ENCODE peak calls at places on chromosomes 2 and 18, in five cellular contexts. L is small intestine; Y is CD8-positive, alpha-beta T cell; N is GM03348; T is nephron progenitor cell. V is an unnamed sample.

GRCh38 chr2:134173338-134174016 is 80.4 kb upstream of the MGAT5 start:
- DNase-seq in L (peak; percentile 86), Y (no peak), N (no peak), T (no peak), V (peak; percentile 77)

GRCh38 chr2:236744316-236745105 is 174.9 kb downstream of the ACKR3 start:
- DNase-seq in L (no peak), Y (no peak), N (peak; percentile 87), T (no peak), V (no peak)

GRCh38 chr18:37487400-37487831 is 78.2 kb downstream of the CELF4 start:
- DNase-seq in L (no peak), Y (no peak), N (no peak), T (peak; percentile 30), V (no peak)

GRCh38 chr2:151407281-151407680 is 2.4 kb upstream of the RIF1 start:
- DNase-seq in L (no peak), Y (no peak), N (no peak), T (no peak), V (no peak)

GRCh38 chr2:119416299-119416923 is 15.2 kb upstream of the TMEM37 start:
- DNase-seq in L (no peak), Y (no peak), N (no peak), T (no peak), V (no peak)

GRCh38 chr2:113831156-113831555 is 58.7 kb upstream of the ACTR3 start:
- DNase-seq in L (no peak), Y (no peak), N (no peak), T (no peak), V (no peak)

GRCh38 chr18:24072743-24073142 is 58.2 kb downstream of the TTC39C start:
- DNase-seq in L (no peak), Y (no peak), N (no peak), T (no peak), V (no peak)

GRCh38 chr2:84495539-84496146 is 20.7 kb upstream of the DNAH6 start:
- DNase-seq in L (peak; percentile 75), Y (peak; percentile 22), N (peak; percentile 64), T (peak; percentile 12), V (no peak)

GRCh38 chr2:206154197-206154596 is 5.0 kb downstream of the NDUFS1 start:
- DNase-seq in L (peak; percentile 9), Y (no peak), N (no peak), T (no peak), V (no peak)

GRCh38 chr2:215930505-215931233 is 82.7 kb downstream of the MREG start:
- DNase-seq in L (no peak), Y (no peak), N (peak; percentile 51), T (no peak), V (no peak)

GRCh38 chr18:76442413-76443171 is 52.5 kb downstream of the ZNF516 start:
- DNase-seq in L (no peak), Y (no peak), N (no peak), T (no peak), V (no peak)

GRCh38 chr2:60961457-60961856 is 56.1 kb upstream of the PEX13 start:
- DNase-seq in L (no peak), Y (no peak), N (peak; percentile 70), T (no peak), V (no peak)

GRCh38 chr2:45984896-45985488 is 312.2 kb upstream of the EPAS1 start:
- DNase-seq in L (no peak), Y (no peak), N (no peak), T (no peak), V (no peak)

GRCh38 chr2:65177754-65178442 is 48.0 kb upstream of the RAB1A start:
- DNase-seq in L (peak; percentile 96), Y (no peak), N (no peak), T (no peak), V (peak; percentile 74)